ENCODE peak calls at places on chromosome 3, in five cellular contexts. Q is left ventricle myocardium inferior; X is tibial nerve; F is PC-3; L is naive thymus-derived CD4-positive, alpha-beta T cell. J is an unnamed sample. For H3K36me3, the result is how much of the 10 kb centered on the place peaks cover.

GRCh38 chr3:15327941-15328340 is 4.4 kb downstream of the SH3BP5 start:
- DNase-seq in Q (peak), X (no peak), F (peak), L (peak), J (no peak)

GRCh38 chr3:155052470-155052869 is 27.6 kb upstream of the MME start:
- DNase-seq in Q (no peak), X (no peak), F (no peak), L (no peak), J (no peak)

GRCh38 chr3:46693897-46694235 is 387 bp upstream of the ALS2CL start:
- DNase-seq in Q (no peak), X (no peak), F (no peak), L (peak), J (no peak)

GRCh38 chr3:125236331-125236903 is 23.9 kb upstream of the SLC12A8 start:
- DNase-seq in Q (no peak), X (no peak), F (no peak), L (no peak), J (no peak)

GRCh38 chr3:9669720-9670432 is 20.6 kb downstream of the MTMR14 start:
- DNase-seq in Q (peak), X (no peak), F (no peak), L (no peak), J (no peak)

GRCh38 chr3:124887177-124887995 is at the start of gene ITGB5:
- DNase-seq in Q (peak), X (peak), F (peak), L (no peak), J (peak)

GRCh38 chr3:27253831-27254230 is 115.4 kb downstream of the NEK10 start:
- DNase-seq in Q (no peak), X (no peak), F (peak), L (no peak), J (peak)

GRCh38 chr3:51389423-51390183 is 1.5 kb upstream of the RBM15B start:
- DNase-seq in Q (peak), X (no peak), F (peak), L (peak), J (peak)

GRCh38 chr3:111582114-111582461 is 13.1 kb downstream of the ZBED2 start:
- DNase-seq in Q (no peak), X (no peak), F (peak), L (no peak), J (no peak)

DNA sequence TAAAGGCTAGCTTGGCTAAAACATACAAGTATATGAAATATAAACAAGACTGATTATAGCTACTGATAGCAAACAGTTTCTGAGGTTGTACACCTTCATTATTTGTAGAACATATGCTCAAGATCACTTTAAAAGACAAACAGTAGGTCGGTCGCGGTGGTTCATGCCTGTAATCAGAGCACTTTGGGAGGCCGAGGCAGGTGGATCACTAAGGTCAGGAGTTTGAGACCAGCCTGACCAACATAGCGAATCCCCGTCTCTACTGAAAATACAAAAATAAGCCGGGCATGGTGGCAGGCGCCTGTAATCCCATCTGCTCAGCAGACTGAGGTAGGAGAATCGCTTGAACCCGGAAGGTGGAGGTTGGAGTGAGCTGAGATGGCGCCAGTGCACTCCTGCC is 80.3 kb downstream of the SMARCC1 start:
- DNase-seq in Q (no peak), X (no peak), F (no peak), L (no peak), J (no peak)
- H3K36me3 ChIP-seq in Q (half or more), X (under half), F (half or more), L (half or more), J (under half)

GRCh38 chr3:130906374-130906995 is 12.6 kb downstream of the ATP2C1 start:
- DNase-seq in Q (no peak), X (no peak), F (peak), L (no peak), J (no peak)
- H3K4me3 ChIP-seq in Q (no peak), X (no peak), F (no peak), L (no peak), J (no peak)

DNA sequence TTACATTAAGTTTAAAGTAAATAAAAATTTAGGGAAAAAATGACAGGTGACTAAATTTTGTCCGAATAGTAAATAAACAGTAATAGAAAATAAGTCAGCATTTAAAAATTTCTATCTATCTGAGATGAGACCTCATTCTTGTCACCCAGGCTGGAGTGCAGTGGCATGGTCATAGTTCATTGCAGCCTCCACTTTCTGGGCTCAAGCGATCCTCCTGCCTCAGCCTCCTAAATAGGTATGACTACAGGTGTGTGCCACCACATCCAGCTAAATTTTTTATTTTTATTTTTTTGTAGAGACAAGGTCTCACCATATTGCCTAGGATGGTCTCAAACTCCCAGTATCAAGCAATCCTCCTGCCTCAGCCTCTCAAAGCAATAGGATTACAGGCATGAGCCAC is 7.8 kb downstream of the KPNA4 start:
- DNase-seq in Q (no peak), X (no peak), F (no peak), L (no peak), J (no peak)
- H3K36me3 ChIP-seq in Q (under half), X (under half), F (under half), L (under half), J (under half)

DNA sequence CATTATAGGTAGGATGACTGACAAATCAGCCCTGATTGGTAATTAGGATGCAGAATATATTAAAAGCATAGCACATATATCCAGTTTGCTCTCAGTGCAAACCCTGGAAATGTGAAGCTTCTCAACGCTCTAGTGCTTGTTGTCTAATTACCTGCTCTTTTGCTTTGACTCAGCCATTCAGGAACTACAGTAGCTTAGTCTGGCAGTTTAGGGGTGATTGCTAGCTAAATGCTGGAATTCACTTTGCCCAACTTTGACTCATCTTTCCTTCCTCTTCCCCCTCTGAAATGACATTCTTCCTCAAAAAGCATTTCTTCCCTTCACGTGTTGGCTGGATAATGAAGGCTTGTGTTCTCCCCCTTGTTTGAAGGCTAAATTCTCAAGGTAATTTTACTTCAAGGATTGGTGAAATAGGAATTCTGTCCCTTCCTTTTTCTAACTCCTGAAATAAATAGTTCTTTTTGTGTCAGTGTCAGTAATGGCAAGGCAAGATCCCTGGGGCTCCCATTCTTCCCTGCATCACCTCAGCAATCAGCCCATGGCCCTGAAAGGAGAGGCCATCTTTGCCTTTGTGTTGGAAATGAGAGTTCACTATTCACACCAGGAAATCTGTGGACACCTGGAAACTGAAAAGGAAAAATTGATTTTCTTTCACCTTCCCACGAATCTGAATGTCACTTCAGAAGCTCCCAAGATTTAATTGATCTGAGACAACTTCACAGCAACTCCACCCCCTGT is 103.6 kb downstream of the ECT2 start:
- DNase-seq in Q (no peak), X (no peak), F (no peak), L (no peak), J (peak)
- H3K4me3 ChIP-seq in Q (no peak), X (no peak), F (no peak), L (no peak), J (no peak)

GRCh38 chr3:108552267-108553159 is 36.7 kb downstream of the CIP2A start:
- DNase-seq in Q (no peak), X (no peak), F (peak), L (peak), J (no peak)

GRCh38 chr3:108555966-108556581 is 33.2 kb downstream of the CIP2A start:
- DNase-seq in Q (no peak), X (no peak), F (no peak), L (no peak), J (no peak)

GRCh38 chr3:108554913-108555571 is 34.2 kb downstream of the CIP2A start:
- DNase-seq in Q (no peak), X (no peak), F (no peak), L (no peak), J (no peak)

GRCh38 chr3:108548886-108549285 is 38.5 kb upstream of the MYH15 start:
- DNase-seq in Q (no peak), X (no peak), F (peak), L (no peak), J (no peak)

GRCh38 chr3:108554233-108554632 is 35.0 kb downstream of the CIP2A start:
- DNase-seq in Q (no peak), X (no peak), F (no peak), L (no peak), J (no peak)
- H3K36me3 ChIP-seq in Q (under half), X (under half), F (half or more), L (under half), J (under half)

DNA sequence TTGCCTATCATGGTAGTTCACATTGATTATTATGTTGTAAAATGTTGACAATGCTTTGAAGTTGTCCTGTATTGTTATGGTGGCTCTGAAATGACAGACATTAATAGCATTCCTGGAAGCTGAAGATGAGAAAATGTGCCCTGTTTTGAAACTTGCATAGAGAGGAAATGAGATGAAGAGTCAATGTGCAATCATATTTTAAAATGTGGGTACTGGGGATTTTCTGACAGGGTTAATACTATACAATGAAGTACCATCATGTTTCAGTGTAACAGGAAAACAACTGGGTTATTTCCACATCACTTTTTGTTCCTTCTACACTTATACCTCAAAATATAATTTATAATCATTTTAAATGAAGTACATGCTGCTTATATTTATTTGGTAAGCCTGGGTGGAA is 2.9 kb downstream of the RBMS3 start:
- DNase-seq in Q (no peak), X (no peak), F (no peak), L (no peak), J (no peak)
- H3K4me3 ChIP-seq in Q (peak), X (peak), F (peak), L (no peak), J (no peak)

GRCh38 chr3:197830967-197831313 is 39.9 kb downstream of the LRCH3 start:
- DNase-seq in Q (no peak), X (no peak), F (no peak), L (no peak), J (no peak)
- H3K36me3 ChIP-seq in Q (half or more), X (under half), F (under half), L (half or more), J (under half)

J was measured in H7.